ENCODE peak calls at places on chromosomes 3 and 15, in seven cellular contexts. I is hepatocyte, A is SK-N-SH, X is OCI-LY7, Y is GM23338, O is PC-3, B is HCT116. P is an unnamed sample.

GRCh38 chr3:182027366-182027765 is 315.6 kb downstream of the SOX2 start:
- DNase-seq in I (no peak), A (no peak), X (no peak), Y (no peak), O (peak), B (no peak), P (no peak)

GRCh38 chr15:70863450-70864218 is 9.7 kb upstream of the LARP6 start:
- DNase-seq in I (peak), A (no peak), X (no peak), Y (no peak), O (peak), B (peak), P (no peak)

GRCh38 chr15:88476635-88477038 is 9.1 kb downstream of the MRPS11 start:
- DNase-seq in I (peak), A (peak), X (peak), Y (peak), O (peak), B (peak), P (peak)

GRCh38 chr3:67297715-67298475 is 299.8 kb downstream of the KBTBD8 start:
- DNase-seq in I (no peak), A (no peak), X (no peak), Y (no peak), O (no peak), B (no peak), P (no peak)

GRCh38 chr3:44048196-44048924 is 193.3 kb upstream of the TOPAZ1 start:
- DNase-seq in I (no peak), A (no peak), X (no peak), Y (peak), O (peak), B (no peak), P (no peak)

GRCh38 chr15:49466119-49466518 is 43.1 kb downstream of the FGF7 start:
- DNase-seq in I (no peak), A (no peak), X (no peak), Y (no peak), O (no peak), B (no peak), P (no peak)

GRCh38 chr15:63463030-63463429 is 41.4 kb upstream of the USP3 start:
- DNase-seq in I (no peak), A (no peak), X (no peak), Y (no peak), O (no peak), B (no peak), P (no peak)

GRCh38 chr15:60523056-60523455 is 44.1 kb upstream of the ICE2 start:
- DNase-seq in I (no peak), A (no peak), X (no peak), Y (no peak), O (peak), B (no peak), P (no peak)

GRCh38 chr3:132695422-132695821 is 26.8 kb downstream of the NPHP3 start:
- DNase-seq in I (no peak), A (peak), X (no peak), Y (no peak), O (no peak), B (no peak), P (no peak)

GRCh38 chr3:106176734-106177133 is 307.9 kb upstream of the CBLB start:
- DNase-seq in I (no peak), A (no peak), X (no peak), Y (no peak), O (no peak), B (no peak), P (no peak)

GRCh38 chr15:61137139-61137792 is 91.8 kb downstream of the RORA start:
- DNase-seq in I (no peak), A (peak), X (no peak), Y (no peak), O (no peak), B (no peak), P (peak)

GRCh38 chr3:64223809-64224570 is 1.3 kb downstream of the PRICKLE2 start:
- DNase-seq in I (no peak), A (no peak), X (peak), Y (no peak), O (no peak), B (no peak), P (peak)

GRCh38 chr15:38688761-38689160 is 124.1 kb upstream of the RASGRP1 start:
- DNase-seq in I (no peak), A (no peak), X (peak), Y (no peak), O (peak), B (no peak), P (no peak)

GRCh38 chr3:11660242-11660641 is 16.5 kb upstream of the VGLL4 start:
- DNase-seq in I (no peak), A (no peak), X (no peak), Y (no peak), O (no peak), B (no peak), P (no peak)

GRCh38 chr15:95760508-95760907 is 570.0 kb upstream of the NR2F2 start:
- DNase-seq in I (peak), A (no peak), X (no peak), Y (peak), O (peak), B (no peak), P (no peak)

GRCh38 chr15:23687143-23687470 is at the start of gene NDN:
- DNase-seq in I (peak), A (peak), X (no peak), Y (peak), O (no peak), B (no peak), P (no peak)

GRCh38 chr15:66153549-66154415 is 99.8 kb downstream of the MEGF11 start:
- DNase-seq in I (no peak), A (no peak), X (peak), Y (no peak), O (no peak), B (no peak), P (no peak)

GRCh38 chr15:76648732-76649444 is 256.3 kb downstream of the SCAPER start:
- DNase-seq in I (no peak), A (no peak), X (no peak), Y (peak), O (no peak), B (no peak), P (no peak)

GRCh38 chr3:138468886-138469285 is 34.5 kb downstream of the ESYT3 start:
- DNase-seq in I (no peak), A (no peak), X (no peak), Y (no peak), O (peak), B (no peak), P (no peak)

GRCh38 chr3:139472380-139473010 is 3.8 kb downstream of the RBP2 start:
- DNase-seq in I (no peak), A (no peak), X (no peak), Y (no peak), O (no peak), B (no peak), P (no peak)

GRCh38 chr3:45468326-45468725 is 80.0 kb downstream of the LARS2 start:
- DNase-seq in I (no peak), A (no peak), X (no peak), Y (no peak), O (no peak), B (no peak), P (no peak)

GRCh38 chr15:44775923-44776322 is 39.6 kb downstream of the TRIM69 start:
- DNase-seq in I (peak), A (peak), X (peak), Y (no peak), O (no peak), B (no peak), P (peak)

GRCh38 chr3:46469680-46470357 is 5.1 kb upstream of the LTF start:
- DNase-seq in I (no peak), A (no peak), X (no peak), Y (no peak), O (no peak), B (no peak), P (no peak)

GRCh38 chr3:46470831-46471230 is 6.1 kb upstream of the LTF start:
- DNase-seq in I (no peak), A (no peak), X (no peak), Y (no peak), O (no peak), B (no peak), P (no peak)

GRCh38 chr3:46472056-46472455 is 7.4 kb upstream of the LTF start:
- DNase-seq in I (no peak), A (no peak), X (no peak), Y (no peak), O (no peak), B (no peak), P (no peak)

GRCh38 chr3:46472736-46473135 is 8.0 kb upstream of the LTF start:
- DNase-seq in I (no peak), A (no peak), X (no peak), Y (no peak), O (no peak), B (no peak), P (no peak)

DNA sequence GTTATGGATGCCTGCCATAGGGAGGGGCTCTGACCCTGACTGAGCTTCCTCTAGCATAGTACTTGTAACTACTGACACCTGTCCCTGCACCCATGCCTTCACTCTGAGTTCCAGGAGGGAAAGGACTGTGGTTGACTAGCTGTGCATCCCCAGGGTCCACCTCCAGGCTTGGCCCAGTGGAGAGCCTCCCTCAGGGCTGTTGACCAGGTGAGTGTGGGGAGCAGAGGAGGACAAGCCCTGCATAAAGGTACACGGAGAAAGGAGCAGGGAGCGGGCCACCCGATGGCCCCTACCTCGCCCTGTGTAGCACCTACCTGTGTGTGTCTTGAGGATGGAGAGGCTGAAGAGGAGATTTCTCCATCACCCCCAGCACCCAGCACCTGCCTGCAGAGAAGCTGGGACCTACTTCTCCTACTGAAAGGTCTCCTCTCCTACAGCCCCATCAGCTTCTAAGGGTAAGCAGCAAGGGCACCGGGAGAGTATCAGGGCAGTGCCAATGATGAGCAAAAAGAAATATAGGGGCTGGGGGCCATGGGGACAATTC is 6.7 kb upstream of the LTF start:
- DNase-seq in I (no peak), A (no peak), X (no peak), Y (no peak), O (no peak), B (no peak), P (no peak)
- TF ChIP-seq EZH2phosphoT487 in I (no peak), A (no peak), X (no peak), Y (no peak), O (no peak), B (no peak), P (no peak)

GRCh38 chr15:86863226-86863915 is 783.7 kb downstream of the AGBL1 start:
- DNase-seq in I (peak), A (no peak), X (no peak), Y (no peak), O (peak), B (no peak), P (no peak)
- TF ChIP-seq EZH2phosphoT487 in I (no peak), A (no peak), X (no peak), Y (no peak), O (no peak), B (no peak), P (no peak)

GRCh38 chr3:57694146-57694545 is 1.3 kb upstream of the DENND6A start:
- DNase-seq in I (no peak), A (no peak), X (no peak), Y (no peak), O (no peak), B (no peak), P (no peak)

GRCh38 chr3:57688291-57688690 is 4.6 kb downstream of the DENND6A start:
- DNase-seq in I (no peak), A (no peak), X (no peak), Y (no peak), O (no peak), B (no peak), P (peak)

GRCh38 chr3:57692404-57693191 is at the start of gene DENND6A:
- DNase-seq in I (peak), A (peak), X (peak), Y (peak), O (peak), B (peak), P (peak)

GRCh38 chr3:57691411-57692133 is 1.3 kb downstream of the DENND6A start:
- DNase-seq in I (no peak), A (no peak), X (peak), Y (peak), O (no peak), B (no peak), P (no peak)

GRCh38 chr3:57689367-57690053 is 3.4 kb downstream of the DENND6A start:
- DNase-seq in I (no peak), A (no peak), X (peak), Y (peak), O (no peak), B (no peak), P (no peak)
- TF ChIP-seq EZH2phosphoT487 in I (no peak), A (no peak), X (no peak), Y (no peak), O (no peak), B (no peak), P (no peak)

GRCh38 chr3:53267766-53268165 is 11.9 kb upstream of the TKT start:
- DNase-seq in I (no peak), A (no peak), X (no peak), Y (no peak), O (no peak), B (no peak), P (no peak)

GRCh38 chr3:53264718-53265117 is 8.9 kb upstream of the TKT start:
- DNase-seq in I (no peak), A (no peak), X (no peak), Y (no peak), O (peak), B (no peak), P (no peak)

GRCh38 chr3:53274938-53275666 is 19.3 kb upstream of the TKT start:
- DNase-seq in I (no peak), A (no peak), X (peak), Y (no peak), O (no peak), B (no peak), P (no peak)

GRCh38 chr3:53273271-53273670 is 17.4 kb upstream of the TKT start:
- DNase-seq in I (no peak), A (no peak), X (peak), Y (no peak), O (no peak), B (no peak), P (no peak)

DNA sequence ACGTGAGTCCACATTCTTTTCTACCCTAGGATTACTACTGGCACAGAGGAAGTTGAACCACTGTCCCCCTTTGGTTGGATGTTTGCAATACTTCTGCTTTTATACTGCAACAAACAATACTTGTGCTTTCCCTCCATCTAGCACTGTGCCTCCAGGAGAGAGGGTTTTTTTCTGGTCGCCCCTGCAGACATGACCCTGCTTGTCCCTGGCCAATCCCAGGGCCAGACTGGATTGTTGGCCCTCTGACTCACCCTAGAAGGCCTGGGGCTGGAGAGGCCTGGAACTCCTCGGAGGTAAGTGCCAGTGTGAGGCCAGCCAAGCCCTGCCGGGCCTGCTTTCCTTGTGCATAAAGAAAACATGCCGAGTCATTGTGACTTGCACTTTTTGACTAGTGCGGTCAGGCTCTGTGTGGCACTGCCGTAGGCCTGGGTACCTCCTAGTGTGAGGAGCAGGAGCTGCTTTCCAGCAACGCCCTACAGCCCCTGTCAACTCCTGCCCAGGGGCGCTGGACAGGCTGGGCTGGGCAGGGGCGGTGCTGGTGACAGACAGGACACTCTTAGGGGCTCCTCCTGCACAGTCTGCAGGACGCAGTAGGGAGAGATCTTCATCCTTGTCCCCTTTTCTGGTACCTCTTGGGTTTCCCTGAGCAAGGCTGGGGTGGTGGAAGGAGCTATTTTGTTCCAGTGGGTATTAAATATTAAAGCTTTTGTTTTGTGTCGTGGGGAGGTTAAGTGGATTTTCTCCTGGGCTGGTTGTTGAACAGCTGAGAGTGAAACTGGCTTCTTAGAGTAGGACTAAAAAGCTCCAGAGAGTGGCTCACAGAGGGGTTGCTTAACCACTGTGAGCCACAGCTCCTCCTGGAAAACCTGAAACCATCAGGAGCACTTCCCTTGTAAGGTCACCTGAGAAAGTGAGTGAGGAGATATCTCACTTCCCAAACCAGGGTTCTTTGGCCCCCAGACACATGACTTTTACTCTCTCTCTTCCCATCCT is 14.4 kb upstream of the TKT start:
- DNase-seq in I (peak), A (peak), X (no peak), Y (peak), O (peak), B (peak), P (peak)
- TF ChIP-seq EZH2phosphoT487 in I (no peak), A (no peak), X (no peak), Y (no peak), O (no peak), B (no peak), P (no peak)

DNA sequence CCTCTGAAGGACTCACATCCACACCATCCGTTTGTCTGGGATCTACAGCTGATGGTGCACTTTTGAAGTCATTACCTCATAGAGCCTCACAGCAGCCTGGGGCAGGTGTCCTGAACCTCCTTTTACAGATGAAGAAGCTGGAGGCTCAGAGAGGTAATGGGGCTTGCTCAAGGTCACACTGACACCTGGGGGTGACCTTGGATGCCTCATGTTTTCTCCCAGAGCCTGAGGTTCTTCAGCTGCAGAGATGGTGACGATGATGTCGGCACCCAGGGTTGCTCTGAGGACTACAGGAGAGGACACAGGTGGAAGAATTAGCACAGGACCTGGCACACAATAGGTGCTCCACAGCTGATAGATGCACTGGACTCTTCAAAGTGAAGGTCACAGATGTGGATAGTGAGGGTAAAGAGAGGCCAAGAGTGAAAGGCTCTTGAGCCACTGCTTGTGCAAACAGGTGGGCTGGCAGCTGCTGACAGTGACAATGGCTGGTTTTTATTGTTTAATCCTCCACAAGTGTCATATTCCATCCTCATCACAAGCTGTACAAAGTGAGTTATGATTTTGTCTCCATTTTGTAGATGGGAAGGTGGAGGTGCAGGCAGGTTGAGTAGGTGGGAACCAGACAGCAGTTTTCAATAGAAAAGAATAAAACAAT is 17.4 kb upstream of the ATP2B2 start:
- DNase-seq in I (no peak), A (no peak), X (peak), Y (no peak), O (no peak), B (no peak), P (no peak)
- TF ChIP-seq EZH2phosphoT487 in I (no peak), A (no peak), X (no peak), Y (no peak), O (no peak), B (no peak), P (no peak)

GRCh38 chr3:72659609-72660008 is 188.6 kb downstream of the SHQ1 start:
- DNase-seq in I (no peak), A (no peak), X (no peak), Y (no peak), O (no peak), B (no peak), P (no peak)
- TF ChIP-seq EZH2phosphoT487 in I (no peak), A (no peak), X (no peak), Y (no peak), O (no peak), B (no peak), P (no peak)

DNA sequence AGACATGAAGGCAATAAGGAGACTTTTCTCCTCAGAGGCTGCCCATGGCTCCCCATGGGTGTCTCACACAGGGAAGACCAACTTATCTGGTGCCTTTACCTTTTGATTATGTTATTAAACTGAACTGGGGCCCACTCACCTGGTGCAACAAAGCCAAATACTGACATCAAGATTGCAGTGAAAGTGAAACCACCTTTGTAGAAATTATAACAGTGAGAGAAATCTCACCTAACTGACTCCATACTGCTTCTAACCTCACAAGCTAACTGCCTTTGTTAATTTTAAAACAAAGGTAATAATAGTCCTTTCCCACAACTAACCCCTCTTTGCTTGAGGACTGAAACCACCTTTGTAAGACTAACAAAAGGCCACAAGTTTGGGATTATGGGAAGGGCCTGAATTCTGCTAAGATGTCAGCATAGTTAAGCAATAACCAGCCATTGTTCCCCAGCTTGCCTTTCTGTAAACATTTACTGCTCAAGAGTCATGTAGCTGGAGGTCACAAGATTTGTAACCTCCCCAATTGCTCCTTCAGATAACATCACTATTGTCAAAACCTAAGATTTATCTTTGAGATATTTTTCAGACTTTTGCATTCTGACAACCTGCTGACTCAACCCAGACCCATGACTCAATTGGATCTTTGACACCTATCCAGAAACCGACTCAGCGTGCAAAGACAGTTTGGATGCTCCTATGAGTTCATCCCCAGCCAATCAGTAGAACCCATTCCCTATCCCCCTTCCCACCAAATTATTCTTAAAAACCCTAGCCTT is 420.3 kb upstream of the CFAP20DC start:
- DNase-seq in I (no peak), A (no peak), X (no peak), Y (no peak), O (peak), B (no peak), P (peak)
- TF ChIP-seq EZH2phosphoT487 in I (no peak), A (no peak), X (no peak), Y (no peak), O (no peak), B (no peak), P (no peak)

GRCh38 chr3:52005571-52005986 is 9.9 kb upstream of the RPL29 start:
- DNase-seq in I (peak), A (peak), X (no peak), Y (peak), O (no peak), B (no peak), P (no peak)
- TF ChIP-seq EZH2phosphoT487 in I (no peak), A (no peak), X (no peak), Y (no peak), O (no peak), B (no peak), P (no peak)

P was measured in MM.1S.